ENCODE peak calls at places on chromosomes 3 and 15, in four cellular contexts. N is thoracic aorta, W is IMR-90, O is left ventricle myocardium inferior. I is an unnamed sample. For H3K9me3 and H3K4me1, the result is how much of the 10 kb centered on the place peaks cover.

GRCh38 chr3:188082040-188082439 is 71.9 kb upstream of the LPP start:
- DNase-seq in N (no peak), W (peak), O (no peak), I (no peak)

GRCh38 chr3:51727500-51727899 is 20.6 kb downstream of the GRM2 start:
- DNase-seq in N (no peak), W (no peak), O (no peak), I (no peak)

GRCh38 chr3:152281032-152281713 is 12.4 kb downstream of the MBNL1 start:
- DNase-seq in N (no peak), W (no peak), O (no peak), I (no peak)

GRCh38 chr3:45986303-45986982 is 9.2 kb downstream of the FYCO1 start:
- DNase-seq in N (no peak), W (peak), O (peak), I (no peak)

GRCh38 chr3:65052101-65052500 is 364.3 kb upstream of the ADAMTS9 start:
- DNase-seq in N (no peak), W (no peak), O (no peak), I (no peak)

GRCh38 chr15:101248274-101248673 is 3.6 kb downstream of the CHSY1 start:
- DNase-seq in N (no peak), W (no peak), O (no peak), I (no peak)

GRCh38 chr15:94576889-94577533 is 345.6 kb downstream of the MCTP2 start:
- DNase-seq in N (no peak), W (no peak), O (no peak), I (no peak)

GRCh38 chr3:123025642-123026521 is 1.7 kb downstream of the SEMA5B start:
- DNase-seq in N (no peak), W (no peak), O (peak), I (no peak)

GRCh38 chr15:34818531-34818930 is 23.2 kb upstream of the ACTC1 start:
- DNase-seq in N (no peak), W (peak), O (no peak), I (no peak)

GRCh38 chr3:46930945-46931403 is 45.6 kb downstream of the CCDC12 start:
- DNase-seq in N (no peak), W (no peak), O (no peak), I (no peak)

GRCh38 chr3:65425880-65426279 is 612.8 kb downstream of the MAGI1 start:
- DNase-seq in N (no peak), W (peak), O (no peak), I (no peak)

GRCh38 chr3:55160241-55160877 is 232.5 kb upstream of the LRTM1 start:
- DNase-seq in N (peak), W (peak), O (peak), I (no peak)

GRCh38 chr15:51229907-51230328 is 108.5 kb downstream of the CYP19A1 start:
- DNase-seq in N (no peak), W (peak), O (no peak), I (no peak)

GRCh38 chr3:45026038-45026437 is at the start of gene CLEC3B:
- DNase-seq in N (no peak), W (peak), O (peak), I (peak)

GRCh38 chr3:105362021-105362665 is 4.6 kb upstream of the ALCAM start:
- DNase-seq in N (no peak), W (peak), O (no peak), I (no peak)

GRCh38 chr3:6962796-6963195 is 101.9 kb downstream of the GRM7 start:
- DNase-seq in N (no peak), W (no peak), O (no peak), I (no peak)

GRCh38 chr15:77187751-77188464 is 117.0 kb upstream of the TSPAN3 start:
- DNase-seq in N (peak), W (peak), O (no peak), I (no peak)

GRCh38 chr3:121414924-121415323 is 130.9 kb downstream of the POLQ start:
- DNase-seq in N (no peak), W (no peak), O (no peak), I (no peak)

GRCh38 chr3:121418182-121418581 is 127.6 kb downstream of the POLQ start:
- DNase-seq in N (no peak), W (no peak), O (no peak), I (no peak)
- H3K9me3 ChIP-seq in N (under half), W (under half), O (under half), I (under half)

GRCh38 chr15:69071265-69071664 is 56.8 kb downstream of the NOX5 start:
- DNase-seq in N (no peak), W (no peak), O (no peak), I (no peak)

GRCh38 chr15:69075467-69075866 is 61.0 kb downstream of the NOX5 start:
- DNase-seq in N (no peak), W (no peak), O (no peak), I (no peak)

GRCh38 chr15:69074843-69075224 is 60.3 kb downstream of the NOX5 start:
- DNase-seq in N (no peak), W (no peak), O (no peak), I (no peak)

GRCh38 chr15:69078638-69079037 is 64.1 kb downstream of the NOX5 start:
- DNase-seq in N (no peak), W (no peak), O (no peak), I (no peak)

GRCh38 chr15:69074011-69074842 is 59.7 kb downstream of the NOX5 start:
- DNase-seq in N (no peak), W (peak), O (peak), I (peak)
- TF ChIP-seq CTCF in N (no peak), W (peak), O (peak), I (peak)

GRCh38 chr3:31909455-31909854 is 71.6 kb downstream of the OSBPL10 start:
- DNase-seq in N (no peak), W (no peak), O (no peak), I (no peak)
- H3K4me1 ChIP-seq in N (under half), W (under half), O (under half), I (under half)

DNA sequence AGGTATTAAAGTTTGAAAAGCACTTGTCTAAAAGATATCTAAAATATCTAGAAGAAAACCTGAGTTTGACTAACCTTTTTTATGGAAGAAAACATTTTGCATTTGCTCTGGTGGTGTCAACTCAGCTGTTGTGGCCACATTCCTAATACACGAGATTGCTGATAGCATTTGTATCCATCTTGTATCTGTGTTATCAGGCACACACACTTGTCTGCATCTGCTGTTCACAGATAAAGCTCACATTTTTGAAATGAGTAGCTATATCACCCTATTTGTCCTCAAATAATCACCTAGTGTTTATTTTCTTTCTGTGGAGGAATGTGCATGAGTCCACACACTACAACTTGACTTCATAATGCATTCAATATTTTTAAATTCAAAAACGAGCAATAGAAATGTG is 632.3 kb upstream of the NR2F2 start:
- DNase-seq in N (no peak), W (peak), O (no peak), I (no peak)
- H3K9me3 ChIP-seq in N (under half), W (under half), O (half or more), I (under half)

GRCh38 chr3:14123308-14124222 is 1.1 kb downstream of the CHCHD4 start:
- DNase-seq in N (no peak), W (no peak), O (no peak), I (no peak)
- TF ChIP-seq CTCF in N (no peak), W (no peak), O (no peak), I (no peak)